ENCODE peak calls at places on chromosomes 1 and 21, in four cellular contexts. One of them, this sample, is unnamed.

GRCh38 chr1:94792473-94792875 is 27.7 kb upstream of the SLC44A3 start:
- DNase-seq in HCT116: no peak
- DNase-seq in RWPE1: no peak
- DNase-seq in brain microvascular endothelial cell: peak
- DNase-seq in this sample: no peak

GRCh38 chr1:205661429-205662134 is 18.7 kb downstream of the SLC45A3 start:
- DNase-seq in HCT116: no peak
- DNase-seq in RWPE1: no peak
- DNase-seq in brain microvascular endothelial cell: no peak
- DNase-seq in this sample: peak

GRCh38 chr1:27430903-27431653 is 38.7 kb downstream of the GPR3 start:
- DNase-seq in HCT116: no peak
- DNase-seq in RWPE1: no peak
- DNase-seq in brain microvascular endothelial cell: peak
- DNase-seq in this sample: no peak

GRCh38 chr1:20185834-20186782 is at the start of the genes PLA2G2C and UBXN10:
- DNase-seq in HCT116: no peak
- DNase-seq in RWPE1: no peak
- DNase-seq in brain microvascular endothelial cell: no peak
- DNase-seq in this sample: peak

GRCh38 chr1:7707527-7707926 is 63.6 kb upstream of the VAMP3 start:
- DNase-seq in HCT116: no peak
- DNase-seq in RWPE1: no peak
- DNase-seq in brain microvascular endothelial cell: no peak
- DNase-seq in this sample: no peak

GRCh38 chr1:215523906-215524305 is 43.2 kb upstream of the KCTD3 start:
- DNase-seq in HCT116: no peak
- DNase-seq in RWPE1: no peak
- DNase-seq in brain microvascular endothelial cell: no peak
- DNase-seq in this sample: no peak

GRCh38 chr1:215543191-215543606 is 23.9 kb upstream of the KCTD3 start:
- DNase-seq in HCT116: no peak
- DNase-seq in RWPE1: no peak
- DNase-seq in brain microvascular endothelial cell: no peak
- DNase-seq in this sample: no peak

GRCh38 chr1:51581286-51581685 is 35.6 kb upstream of the OSBPL9 start:
- DNase-seq in HCT116: no peak
- DNase-seq in RWPE1: no peak
- DNase-seq in brain microvascular endothelial cell: no peak
- DNase-seq in this sample: no peak

GRCh38 chr1:152806576-152806975 is at the start of gene LCE1C:
- DNase-seq in HCT116: no peak
- DNase-seq in RWPE1: peak
- DNase-seq in brain microvascular endothelial cell: no peak
- DNase-seq in this sample: no peak

GRCh38 chr1:31669786-31670582 is 25.3 kb upstream of the PEF1 start:
- DNase-seq in HCT116: peak
- DNase-seq in RWPE1: peak
- DNase-seq in brain microvascular endothelial cell: peak
- DNase-seq in this sample: peak

GRCh38 chr21:41501919-41502318 is 6.0 kb downstream of the TMPRSS2 start:
- DNase-seq in HCT116: no peak
- DNase-seq in RWPE1: no peak
- DNase-seq in brain microvascular endothelial cell: no peak
- DNase-seq in this sample: no peak

GRCh38 chr1:44330935-44331334 is 24.1 kb downstream of the ERI3 start:
- DNase-seq in HCT116: no peak
- DNase-seq in RWPE1: no peak
- DNase-seq in brain microvascular endothelial cell: no peak
- DNase-seq in this sample: no peak

GRCh38 chr21:39663742-39664492 is 51.2 kb downstream of the B3GALT5 start:
- DNase-seq in HCT116: no peak
- DNase-seq in RWPE1: no peak
- DNase-seq in brain microvascular endothelial cell: no peak
- DNase-seq in this sample: no peak

GRCh38 chr1:64051801-64052200 is 151.6 kb upstream of the UBE2U start:
- DNase-seq in HCT116: no peak
- DNase-seq in RWPE1: no peak
- DNase-seq in brain microvascular endothelial cell: no peak
- DNase-seq in this sample: no peak

DNA sequence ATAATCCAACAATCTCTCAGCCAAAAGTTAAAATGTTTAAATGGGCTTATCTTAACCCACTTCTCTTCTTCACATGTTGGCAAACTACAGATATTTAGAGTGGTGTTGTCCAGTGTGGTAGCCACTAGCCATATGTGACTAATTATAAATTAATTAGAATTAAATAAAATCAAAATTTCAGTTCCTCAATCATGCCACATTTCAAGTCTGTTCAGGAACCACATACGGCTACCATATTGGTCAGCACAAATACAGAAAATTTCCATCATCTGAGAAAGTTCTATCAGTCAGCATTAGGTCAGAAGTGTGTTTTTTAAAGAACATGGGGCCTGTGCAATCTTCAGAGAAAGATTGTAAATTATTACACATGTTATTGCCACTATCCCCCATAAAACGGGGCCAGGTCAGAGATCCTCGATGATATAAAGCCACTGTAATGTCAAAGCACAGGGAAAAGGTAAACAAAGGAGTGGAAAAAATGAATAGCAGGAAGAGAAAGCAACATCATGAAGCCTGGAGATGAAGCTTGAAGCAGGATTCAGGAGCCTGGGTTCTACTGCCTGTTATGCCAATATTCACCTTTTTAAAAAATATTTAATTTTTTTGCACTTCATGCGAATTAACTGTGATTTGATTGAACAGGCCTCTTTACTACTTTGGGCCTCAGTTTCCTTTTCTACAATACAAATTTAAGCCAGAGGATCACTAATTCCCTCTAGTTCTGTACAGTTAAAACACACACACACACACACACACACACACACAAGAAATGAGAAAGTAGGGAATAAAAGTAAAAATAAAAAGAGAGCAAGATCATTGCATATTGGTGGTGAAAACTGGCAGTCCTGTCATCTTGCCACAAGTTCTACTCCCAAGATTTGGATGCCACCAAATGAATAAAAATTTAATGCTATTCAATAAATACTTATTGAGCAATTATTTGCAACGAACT is 2.3 kb downstream of the RSBN1 start:
- DNase-seq in HCT116: no peak
- DNase-seq in RWPE1: no peak
- DNase-seq in brain microvascular endothelial cell: no peak
- DNase-seq in this sample: no peak
- H3K27ac ChIP-seq in HCT116: no peak
- H3K27ac ChIP-seq in RWPE1: no peak
- H3K27ac ChIP-seq in brain microvascular endothelial cell: no peak
- H3K27ac ChIP-seq in this sample: no peak

DNA sequence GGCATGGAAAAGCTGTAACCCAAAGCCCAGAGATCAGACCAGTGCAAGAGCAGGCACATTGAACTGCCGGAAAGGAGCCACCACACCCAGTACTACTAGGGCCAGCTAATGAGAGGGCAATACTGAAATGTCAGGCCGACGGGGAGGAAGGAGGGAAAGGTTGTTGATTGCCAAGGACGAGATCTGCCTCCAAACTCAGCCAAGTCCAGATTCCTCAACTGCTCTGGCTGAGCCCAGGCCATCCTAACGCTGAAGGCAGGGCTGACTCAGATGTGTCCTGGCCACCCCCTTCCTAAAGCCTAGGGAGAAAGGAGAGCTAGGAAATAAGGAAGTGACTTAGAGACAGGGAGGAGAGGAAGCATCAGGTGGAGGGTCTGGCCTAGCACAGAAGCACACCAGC is 42.1 kb upstream of the IPO9 start:
- DNase-seq in HCT116: no peak
- DNase-seq in RWPE1: no peak
- DNase-seq in brain microvascular endothelial cell: no peak
- DNase-seq in this sample: peak
- H3K27ac ChIP-seq in HCT116: no peak
- H3K27ac ChIP-seq in RWPE1: peak
- H3K27ac ChIP-seq in brain microvascular endothelial cell: no peak
- H3K27ac ChIP-seq in this sample: peak

GRCh38 chr1:25168193-25169071 is 63.9 kb downstream of the SYF2 start:
- DNase-seq in HCT116: no peak
- DNase-seq in RWPE1: no peak
- DNase-seq in brain microvascular endothelial cell: no peak
- DNase-seq in this sample: no peak
- H3K27ac ChIP-seq in HCT116: peak
- H3K27ac ChIP-seq in RWPE1: no peak
- H3K27ac ChIP-seq in brain microvascular endothelial cell: no peak
- H3K27ac ChIP-seq in this sample: no peak

GRCh38 chr1:183040600-183040999 is 17.4 kb downstream of the LAMC1 start:
- DNase-seq in HCT116: no peak
- DNase-seq in RWPE1: no peak
- DNase-seq in brain microvascular endothelial cell: peak
- DNase-seq in this sample: no peak

GRCh38 chr1:183039985-183040447 is 16.8 kb downstream of the LAMC1 start:
- DNase-seq in HCT116: no peak
- DNase-seq in RWPE1: no peak
- DNase-seq in brain microvascular endothelial cell: peak
- DNase-seq in this sample: no peak

GRCh38 chr1:183039330-183039729 is 16.1 kb downstream of the LAMC1 start:
- DNase-seq in HCT116: no peak
- DNase-seq in RWPE1: no peak
- DNase-seq in brain microvascular endothelial cell: no peak
- DNase-seq in this sample: no peak

GRCh38 chr1:183038333-183038876 is 15.2 kb downstream of the LAMC1 start:
- DNase-seq in HCT116: no peak
- DNase-seq in RWPE1: no peak
- DNase-seq in brain microvascular endothelial cell: no peak
- DNase-seq in this sample: no peak

DNA sequence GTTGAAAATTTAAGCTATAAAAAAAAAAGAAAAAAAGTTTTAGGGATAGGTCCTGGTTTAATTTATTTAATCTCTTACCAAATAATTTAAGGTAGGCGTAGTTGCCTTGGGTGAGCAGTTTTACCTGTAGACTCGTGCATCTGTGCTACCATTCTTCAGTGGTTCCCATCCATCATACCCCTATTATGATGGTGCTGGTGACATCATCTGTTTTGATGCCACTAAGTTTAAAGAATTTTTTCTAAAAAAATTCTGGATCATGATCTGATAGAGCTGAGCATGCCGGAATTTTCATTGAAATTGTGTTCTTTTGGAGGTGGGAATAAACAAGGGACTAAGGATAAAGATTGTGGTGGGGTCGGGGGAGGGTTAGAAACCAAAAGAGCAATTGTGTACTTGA is 15.7 kb downstream of the LAMC1 start:
- DNase-seq in HCT116: no peak
- DNase-seq in RWPE1: no peak
- DNase-seq in brain microvascular endothelial cell: no peak
- DNase-seq in this sample: no peak
- H3K27ac ChIP-seq in HCT116: no peak
- H3K27ac ChIP-seq in RWPE1: no peak
- H3K27ac ChIP-seq in brain microvascular endothelial cell: peak
- H3K27ac ChIP-seq in this sample: no peak

GRCh38 chr1:180567664-180568063 is 8.9 kb downstream of the OVAAL start:
- DNase-seq in HCT116: no peak
- DNase-seq in RWPE1: no peak
- DNase-seq in brain microvascular endothelial cell: no peak
- DNase-seq in this sample: no peak
- H3K27ac ChIP-seq in HCT116: no peak
- H3K27ac ChIP-seq in RWPE1: no peak
- H3K27ac ChIP-seq in brain microvascular endothelial cell: no peak
- H3K27ac ChIP-seq in this sample: no peak

This sample was measured in aorta.